ENCODE peak calls at places on chromosome 2, in four cellular contexts. R is adrenal gland, P is H9, D is Panc1. H is an unnamed sample.
A peak's percentile ranks its signal among the peaks of the same experiment; 100 is the strongest.

GRCh38 chr2:1745171-1746023 is 1.1 kb upstream of the PXDN start:
- DNase-seq in R (no peak), P (peak; percentile 35), D (no peak), H (no peak)

GRCh38 chr2:221109552-221109951 is 462.6 kb downstream of the EPHA4 start:
- DNase-seq in R (no peak), P (no peak), D (no peak), H (no peak)

GRCh38 chr2:50987914-50988313 is 44.0 kb downstream of the NRXN1 start:
- DNase-seq in R (no peak), P (no peak), D (no peak), H (no peak)

GRCh38 chr2:150374562-150374961 is 112.9 kb downstream of the RND3 start:
- DNase-seq in R (no peak), P (no peak), D (no peak), H (no peak)

GRCh38 chr2:56474412-56475158 is 290.8 kb downstream of the CCDC85A start:
- DNase-seq in R (no peak), P (no peak), D (no peak), H (no peak)

GRCh38 chr2:96150007-96150406 is 4.8 kb upstream of the DUSP2 start:
- DNase-seq in R (no peak), P (peak; percentile 19), D (no peak), H (no peak)

GRCh38 chr2:155372969-155373368 is 674.5 kb downstream of the KCNJ3 start:
- DNase-seq in R (no peak), P (no peak), D (no peak), H (peak; percentile 13)

GRCh38 chr2:238667008-238667407 is 180.9 kb upstream of the TWIST2 start:
- DNase-seq in R (no peak), P (no peak), D (no peak), H (no peak)

GRCh38 chr2:233654501-233654900 is 17.2 kb upstream of the UGT1A9 start:
- DNase-seq in R (no peak), P (no peak), D (no peak), H (no peak)

GRCh38 chr2:240128608-240129144 is 7.4 kb downstream of the COPS9 start:
- DNase-seq in R (no peak), P (peak; percentile 12), D (no peak), H (no peak)

GRCh38 chr2:162828545-162828944 is 10.0 kb downstream of the KCNH7 start:
- DNase-seq in R (no peak), P (no peak), D (no peak), H (no peak)

GRCh38 chr2:71605781-71606241 is 152.4 kb downstream of the DYSF start:
- DNase-seq in R (peak; percentile 3), P (peak; percentile 20), D (no peak), H (no peak)

GRCh38 chr2:225041210-225041870 is 928 bp downstream of the DOCK10 start:
- DNase-seq in R (peak; percentile 27), P (peak; percentile 38), D (no peak), H (no peak)

GRCh38 chr2:195863121-195863520 is 205.5 kb downstream of the DNAH7 start:
- DNase-seq in R (no peak), P (no peak), D (no peak), H (no peak)

GRCh38 chr2:105490204-105490603 is 91.4 kb upstream of the FHL2 start:
- DNase-seq in R (no peak), P (no peak), D (no peak), H (no peak)

GRCh38 chr2:5035134-5035533 is 657.0 kb upstream of the SOX11 start:
- DNase-seq in R (no peak), P (no peak), D (no peak), H (no peak)

GRCh38 chr2:11833601-11834000 is 87.2 kb downstream of the LPIN1 start:
- DNase-seq in R (no peak), P (no peak), D (no peak), H (no peak)

GRCh38 chr2:199660167-199660566 is 190.8 kb downstream of the FTCDNL1 start:
- DNase-seq in R (no peak), P (no peak), D (no peak), H (no peak)

GRCh38 chr2:174777334-174777733 is 13.1 kb upstream of the CHRNA1 start:
- DNase-seq in R (no peak), P (no peak), D (no peak), H (no peak)
- H3K4me1 ChIP-seq in R (no peaks in the 10 kb centered on the region), P (peaks cover under 1% of the 10 kb centered on the region), D (peaks cover under 1% of the 10 kb centered on the region), H (peaks cover 6% of the 10 kb centered on the region)

GRCh38 chr2:45125232-45125631 is 116.0 kb upstream of the SIX2 start:
- DNase-seq in R (no peak), P (no peak), D (no peak), H (no peak)
- H3K4me1 ChIP-seq in R (peaks cover 4% of the 10 kb centered on the region), P (no peaks in the 10 kb centered on the region), D (no peaks in the 10 kb centered on the region), H (no peaks in the 10 kb centered on the region)

DNA sequence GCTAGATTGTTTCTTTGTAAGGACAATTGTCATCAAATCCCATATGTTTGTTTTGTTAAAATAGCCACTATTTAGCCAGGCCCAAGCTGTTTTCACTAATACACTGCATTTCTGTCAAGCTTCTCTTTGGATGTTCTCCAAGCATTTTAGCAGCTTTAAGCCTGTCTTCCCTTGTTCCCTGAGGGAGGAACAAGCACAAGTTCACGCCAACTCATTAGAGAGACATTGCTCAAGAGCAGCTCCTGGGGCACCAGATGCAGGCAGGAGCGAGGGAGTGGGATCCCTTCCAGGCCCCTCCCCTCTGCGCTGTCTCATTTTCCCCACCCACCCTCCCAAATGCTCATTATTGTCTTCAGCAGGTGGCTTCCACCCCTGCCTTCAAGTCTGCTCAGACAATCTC is 32.6 kb upstream of the PPP3R1 start:
- DNase-seq in R (peak; percentile 18), P (no peak), D (no peak), H (no peak)
- H3K4me1 ChIP-seq in R (no peaks in the 10 kb centered on the region), P (no peaks in the 10 kb centered on the region), D (no peaks in the 10 kb centered on the region), H (no peaks in the 10 kb centered on the region)

DNA sequence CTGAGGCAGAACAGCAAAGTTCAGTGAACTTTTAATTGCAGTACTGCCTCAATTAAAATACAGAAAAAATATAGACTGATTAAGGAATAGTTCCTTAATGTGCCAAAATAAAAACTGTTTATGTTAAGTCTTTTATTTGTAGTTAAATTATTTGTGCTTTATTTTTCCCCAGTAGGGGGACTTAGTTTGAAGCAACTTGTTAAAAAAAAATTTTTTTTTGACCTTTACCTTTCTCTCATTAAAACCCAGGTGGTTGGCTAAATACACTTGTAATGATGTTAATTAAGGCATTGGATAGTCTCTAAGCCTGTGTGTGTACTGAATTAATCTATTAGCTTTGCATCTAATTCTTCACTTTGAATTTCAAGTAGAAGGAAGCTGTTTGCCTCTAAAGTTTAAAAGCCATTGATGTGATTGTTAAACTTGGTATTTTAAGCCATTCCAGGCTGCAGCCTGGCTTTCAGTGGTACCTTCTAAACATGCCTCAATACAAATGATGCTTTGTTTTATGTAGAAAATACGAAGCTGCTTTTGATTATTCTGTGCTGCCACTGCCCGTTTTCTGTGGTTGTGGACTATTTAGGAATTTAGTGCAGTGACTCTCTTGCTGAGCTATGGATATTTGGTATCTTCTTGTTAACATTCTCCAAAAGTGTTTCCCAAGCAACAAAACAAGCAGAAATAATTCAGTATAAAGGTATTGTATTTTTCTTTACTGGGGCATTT is 102.9 kb downstream of the TANC1 start:
- DNase-seq in R (no peak), P (no peak), D (no peak), H (no peak)
- H3K4me1 ChIP-seq in R (peaks cover 20% of the 10 kb centered on the region), P (no peaks in the 10 kb centered on the region), D (peaks cover 11% of the 10 kb centered on the region), H (no peaks in the 10 kb centered on the region)

DNA sequence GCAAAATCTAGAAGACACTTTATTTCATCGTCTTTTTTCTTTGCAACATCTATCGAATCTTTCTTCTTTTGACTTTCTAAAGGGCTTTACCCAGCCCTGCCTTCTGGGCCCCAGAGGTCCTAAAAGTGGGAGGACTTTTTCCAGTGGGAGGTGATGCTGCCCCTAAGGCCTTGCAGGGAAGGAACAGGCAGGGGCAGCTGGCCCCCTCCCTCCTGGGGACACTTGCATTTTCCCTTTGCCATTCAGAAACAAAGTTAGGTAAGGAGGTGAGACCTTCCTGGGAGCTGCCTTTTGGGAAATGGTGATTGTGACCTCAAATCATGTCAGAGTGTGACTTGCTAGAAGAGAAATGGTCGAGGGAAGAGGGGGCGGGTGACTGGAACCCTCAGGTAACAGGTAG is 132.7 kb downstream of the GLI2 start:
- DNase-seq in R (no peak), P (no peak), D (no peak), H (no peak)
- H3K4me1 ChIP-seq in R (peaks cover 5% of the 10 kb centered on the region), P (no peaks in the 10 kb centered on the region), D (no peaks in the 10 kb centered on the region), H (peaks cover 30% of the 10 kb centered on the region)

GRCh38 chr2:68367918-68368656 is 3.0 kb downstream of the PLEK start:
- DNase-seq in R (no peak), P (no peak), D (no peak), H (no peak)

GRCh38 chr2:68369340-68369734 is 4.3 kb downstream of the PLEK start:
- DNase-seq in R (no peak), P (no peak), D (no peak), H (no peak)

GRCh38 chr2:68371138-68371537 is 6.1 kb downstream of the PLEK start:
- DNase-seq in R (no peak), P (no peak), D (no peak), H (no peak)

GRCh38 chr2:68366083-68366560 is 1.0 kb downstream of the PLEK start:
- DNase-seq in R (peak; percentile 15), P (no peak), D (no peak), H (no peak)

GRCh38 chr2:68368657-68369339 is 3.7 kb downstream of the PLEK start:
- DNase-seq in R (no peak), P (no peak), D (no peak), H (peak; percentile 6)
- H3K4me1 ChIP-seq in R (no peaks in the 10 kb centered on the region), P (no peaks in the 10 kb centered on the region), D (no peaks in the 10 kb centered on the region), H (no peaks in the 10 kb centered on the region)

GRCh38 chr2:18125279-18125678 is 246.8 kb downstream of the KCNS3 start:
- DNase-seq in R (no peak), P (no peak), D (no peak), H (no peak)

GRCh38 chr2:18122544-18123210 is 244.2 kb downstream of the KCNS3 start:
- DNase-seq in R (no peak), P (no peak), D (no peak), H (no peak)

GRCh38 chr2:18123211-18123570 is 244.7 kb downstream of the KCNS3 start:
- DNase-seq in R (no peak), P (no peak), D (no peak), H (no peak)

GRCh38 chr2:18123577-18123976 is 245.1 kb downstream of the KCNS3 start:
- DNase-seq in R (no peak), P (no peak), D (no peak), H (no peak)

DNA sequence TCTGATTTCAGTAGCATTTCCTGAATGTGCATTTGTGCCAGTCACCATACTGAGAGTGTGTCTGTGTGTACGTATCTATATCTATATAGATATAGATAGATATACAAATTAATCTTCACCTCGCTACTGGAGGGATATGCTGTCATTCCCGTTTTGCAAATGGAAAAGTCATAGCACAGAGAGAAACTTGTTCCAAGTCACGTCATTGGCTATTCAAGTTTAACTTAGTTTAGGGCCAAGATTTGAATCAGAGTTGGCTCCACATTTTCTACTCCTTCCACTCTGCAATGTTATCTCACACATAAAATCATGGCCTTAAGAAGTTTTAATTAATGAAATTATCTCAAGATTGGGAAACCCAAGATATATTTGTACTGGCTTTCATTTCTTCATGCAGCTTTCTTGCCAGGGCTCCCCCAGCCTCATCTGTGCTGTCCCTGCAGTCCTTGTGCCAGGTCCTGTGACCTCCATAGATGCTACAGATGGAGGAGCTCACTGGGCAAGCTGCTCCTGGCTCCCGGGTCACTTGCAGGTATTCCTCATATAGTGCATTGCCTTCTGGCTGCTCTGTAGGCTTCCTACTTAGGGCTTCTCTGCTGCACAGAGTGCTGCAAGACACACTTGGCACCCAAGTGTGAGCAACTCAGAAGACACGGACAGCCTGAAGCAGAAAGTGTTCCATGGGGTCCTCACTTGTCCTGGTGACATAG is 245.8 kb downstream of the KCNS3 start:
- DNase-seq in R (no peak), P (no peak), D (no peak), H (no peak)
- H3K4me1 ChIP-seq in R (no peaks in the 10 kb centered on the region), P (no peaks in the 10 kb centered on the region), D (no peaks in the 10 kb centered on the region), H (no peaks in the 10 kb centered on the region)

H was measured in NT2/D1.